ENCODE peak calls at places on chromosomes 6 and 20, in four cellular contexts. M is neuronal stem cell, H is GM20000, R is foreskin fibroblast. X is an unnamed sample.

GRCh38 chr20:61801065-61801360 is 264.7 kb downstream of the TAF4 start:
- DNase-seq in M (no peak), H (no peak), R (no peak), X (no peak)

GRCh38 chr6:14758421-14759043 is 487.3 kb upstream of the JARID2 start:
- DNase-seq in M (no peak), H (no peak), R (no peak), X (no peak)

GRCh38 chr20:19260412-19261090 is 48.1 kb downstream of the SLC24A3 start:
- DNase-seq in M (no peak), H (no peak), R (peak), X (no peak)

GRCh38 chr6:14001329-14002012 is 76.7 kb downstream of the RNF182 start:
- DNase-seq in M (no peak), H (no peak), R (peak), X (no peak)

GRCh38 chr6:4668271-4669179 is 107.7 kb upstream of the CDYL start:
- DNase-seq in M (no peak), H (no peak), R (no peak), X (no peak)

GRCh38 chr20:21656299-21657067 is 49.0 kb upstream of the PAX1 start:
- DNase-seq in M (no peak), H (no peak), R (no peak), X (no peak)

GRCh38 chr6:31720196-31720770 is 1.3 kb downstream of the LY6G6C start:
- DNase-seq in M (no peak), H (no peak), R (no peak), X (no peak)

GRCh38 chr20:32619586-32619985 is 34.5 kb upstream of the NOL4L start:
- DNase-seq in M (no peak), H (no peak), R (no peak), X (no peak)

GRCh38 chr6:163092846-163093245 is 321.7 kb upstream of the QKI start:
- DNase-seq in M (no peak), H (no peak), R (no peak), X (no peak)

GRCh38 chr6:102501615-102502014 is 1108.1 kb downstream of the GRIK2 start:
- DNase-seq in M (no peak), H (no peak), R (no peak), X (no peak)

GRCh38 chr6:47648031-47648430 is 50.3 kb upstream of the ADGRF4 start:
- DNase-seq in M (no peak), H (no peak), R (no peak), X (no peak)

GRCh38 chr6:127317275-127318128 is 25.9 kb downstream of the ECHDC1 start:
- DNase-seq in M (no peak), H (no peak), R (no peak), X (no peak)

GRCh38 chr6:143594647-143595046 is 83.1 kb upstream of the PHACTR2 start:
- DNase-seq in M (no peak), H (no peak), R (no peak), X (no peak)